ENCODE peak calls at places on chromosomes 6 and 20, in six cellular contexts. U is gastrocnemius medialis, W is left ventricle myocardium inferior, L is hepatocyte, J is neuronal stem cell, Z is testis. C is an unnamed sample.

GRCh38 chr20:12653642-12654041 is 355.1 kb upstream of the SPTLC3 start:
- DNase-seq in U (no peak), W (no peak), L (no peak), J (no peak), Z (no peak), C (no peak)

GRCh38 chr6:128097019-128097418 is 196.2 kb upstream of the THEMIS start:
- DNase-seq in U (no peak), W (no peak), L (no peak), J (no peak), Z (no peak), C (no peak)

GRCh38 chr6:53651764-53652401 is 13.7 kb downstream of the KLHL31 start:
- DNase-seq in U (peak; percentile 85), W (peak; percentile 53), L (peak; percentile 92), J (peak; percentile 61), Z (peak; percentile 84), C (peak; percentile 47)

GRCh38 chr6:20533746-20534294 is 437 bp upstream of the CDKAL1 start:
- DNase-seq in U (no peak), W (no peak), L (no peak), J (no peak), Z (no peak), C (no peak)

GRCh38 chr6:33672808-33673207 is 38.7 kb downstream of the UQCC2 start:
- DNase-seq in U (peak; percentile 93), W (peak; percentile 91), L (peak; percentile 87), J (no peak), Z (peak; percentile 80), C (peak; percentile 82)

GRCh38 chr6:81166770-81167169 is 585.7 kb downstream of the TENT5A start:
- DNase-seq in U (no peak), W (no peak), L (no peak), J (no peak), Z (no peak), C (peak; percentile 27)

GRCh38 chr20:62726716-62727583 is 18.3 kb downstream of the NTSR1 start:
- DNase-seq in U (no peak), W (peak; percentile 8), L (no peak), J (no peak), Z (no peak), C (no peak)

GRCh38 chr6:149451361-149452061 is 33.3 kb downstream of the ZC3H12D start:
- DNase-seq in U (no peak), W (peak; percentile 36), L (peak; percentile 65), J (no peak), Z (no peak), C (no peak)

GRCh38 chr6:33966536-33966935 is 162.7 kb upstream of the MLN start:
- DNase-seq in U (no peak), W (no peak), L (no peak), J (no peak), Z (no peak), C (no peak)

GRCh38 chr6:165844801-165845364 is 181.8 kb upstream of the PDE10A start:
- DNase-seq in U (no peak), W (no peak), L (no peak), J (no peak), Z (no peak), C (no peak)

GRCh38 chr6:21005816-21006553 is 471.7 kb downstream of the CDKAL1 start:
- DNase-seq in U (no peak), W (no peak), L (peak; percentile 60), J (no peak), Z (no peak), C (peak; percentile 57)

GRCh38 chr6:4814212-4814611 is 38.0 kb downstream of the CDYL start:
- DNase-seq in U (no peak), W (no peak), L (no peak), J (no peak), Z (no peak), C (no peak)

GRCh38 chr20:37627060-37627766 is 66.6 kb upstream of the CTNNBL1 start:
- DNase-seq in U (no peak), W (peak; percentile 28), L (peak; percentile 81), J (peak; percentile 82), Z (peak; percentile 66), C (peak; percentile 15)

GRCh38 chr6:139219746-139220145 is 72.1 kb downstream of the TXLNB start:
- DNase-seq in U (no peak), W (no peak), L (no peak), J (no peak), Z (no peak), C (no peak)

GRCh38 chr20:967796-968742 is 34.0 kb downstream of the RSPO4 start:
- DNase-seq in U (no peak), W (no peak), L (no peak), J (no peak), Z (peak; percentile 89), C (no peak)

GRCh38 chr6:20092071-20092566 is 120.2 kb downstream of the MBOAT1 start:
- DNase-seq in U (no peak), W (no peak), L (peak; percentile 46), J (peak; percentile 57), Z (no peak), C (no peak)

GRCh38 chr6:5095236-5095635 is 10.1 kb downstream of the PPP1R3G start:
- DNase-seq in U (no peak), W (no peak), L (no peak), J (no peak), Z (no peak), C (peak; percentile 13)

GRCh38 chr20:57468523-57469417 is 56.2 kb downstream of the CTCFL start:
- DNase-seq in U (peak; percentile 12), W (no peak), L (no peak), J (no peak), Z (no peak), C (no peak)

GRCh38 chr20:57471496-57472210 is 53.3 kb downstream of the CTCFL start:
- DNase-seq in U (no peak), W (no peak), L (no peak), J (no peak), Z (no peak), C (no peak)

GRCh38 chr20:57469418-57470211 is 55.3 kb downstream of the CTCFL start:
- DNase-seq in U (peak; percentile 80), W (peak; percentile 65), L (no peak), J (no peak), Z (peak; percentile 22), C (no peak)

GRCh38 chr20:57470666-57471495 is 54.1 kb downstream of the CTCFL start:
- DNase-seq in U (no peak), W (no peak), L (no peak), J (no peak), Z (no peak), C (no peak)

GRCh38 chr20:57470212-57470522 is 54.8 kb downstream of the CTCFL start:
- DNase-seq in U (no peak), W (no peak), L (no peak), J (no peak), Z (no peak), C (no peak)
- H3K4me3 ChIP-seq in U (no peak overlapping the region), W (no peak overlapping the region), L (no peak overlapping the region), J (no peak overlapping the region), Z (no peak overlapping the region), C (no peak overlapping the region)

GRCh38 chr6:135296715-135297114 is 115.6 kb downstream of the MYB start:
- DNase-seq in U (no peak), W (no peak), L (no peak), J (no peak), Z (no peak), C (no peak)

GRCh38 chr6:135295085-135295484 is 114.0 kb downstream of the MYB start:
- DNase-seq in U (no peak), W (no peak), L (no peak), J (no peak), Z (no peak), C (no peak)

GRCh38 chr6:135289816-135290215 is 108.7 kb downstream of the MYB start:
- DNase-seq in U (no peak), W (no peak), L (no peak), J (no peak), Z (no peak), C (no peak)

GRCh38 chr6:135286962-135287525 is 105.9 kb downstream of the MYB start:
- DNase-seq in U (no peak), W (no peak), L (no peak), J (no peak), Z (no peak), C (no peak)

DNA sequence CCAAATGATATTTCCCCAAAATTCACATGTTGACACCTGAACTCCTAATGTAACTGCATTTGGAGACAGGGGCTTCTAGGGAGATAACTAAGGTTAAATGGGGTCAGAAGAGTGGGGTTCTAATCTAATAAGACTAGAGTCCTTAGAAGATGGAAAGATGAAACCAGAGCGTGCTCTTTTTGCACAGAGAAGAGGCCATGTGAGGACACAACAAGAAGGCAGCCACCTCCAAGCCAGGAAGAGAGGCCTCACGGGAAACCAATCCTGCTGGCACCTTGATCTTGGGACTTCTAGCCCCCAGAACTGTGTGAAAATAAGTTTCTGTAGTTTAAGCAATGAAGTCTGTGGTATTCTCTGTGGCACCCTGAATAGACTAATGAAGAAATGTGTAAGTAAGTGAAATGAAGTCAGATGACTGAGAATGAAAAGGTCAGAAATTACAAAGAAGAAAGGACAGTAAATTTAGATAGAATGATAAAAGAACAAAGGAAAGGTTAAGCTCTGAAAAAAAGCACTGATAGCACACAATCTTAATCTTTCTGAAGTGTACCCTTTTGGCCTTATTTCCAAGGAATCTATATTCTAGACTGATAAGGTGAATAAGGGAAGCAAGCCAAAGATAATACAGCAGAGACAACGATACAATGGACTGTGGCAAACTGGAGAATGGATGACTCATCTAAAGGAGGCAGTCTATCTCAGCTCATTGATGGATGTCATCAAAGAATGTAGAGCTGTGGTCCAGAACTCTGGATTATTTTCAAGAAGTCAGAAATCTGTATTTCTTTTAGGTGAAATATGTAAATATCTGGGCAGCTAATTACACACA is 110.4 kb downstream of the MYB start:
- DNase-seq in U (no peak), W (no peak), L (no peak), J (no peak), Z (no peak), C (no peak)
- H3K4me3 ChIP-seq in U (no peak overlapping the region), W (no peak overlapping the region), L (no peak overlapping the region), J (no peak overlapping the region), Z (no peak overlapping the region), C (no peak overlapping the region)

GRCh38 chr6:143015300-143015706 is 45.4 kb upstream of the AIG1 start:
- DNase-seq in U (no peak), W (no peak), L (no peak), J (no peak), Z (no peak), C (no peak)
- H3K4me3 ChIP-seq in U (no peak overlapping the region), W (no peak overlapping the region), L (no peak overlapping the region), J (no peak overlapping the region), Z (no peak overlapping the region), C (no peak overlapping the region)

DNA sequence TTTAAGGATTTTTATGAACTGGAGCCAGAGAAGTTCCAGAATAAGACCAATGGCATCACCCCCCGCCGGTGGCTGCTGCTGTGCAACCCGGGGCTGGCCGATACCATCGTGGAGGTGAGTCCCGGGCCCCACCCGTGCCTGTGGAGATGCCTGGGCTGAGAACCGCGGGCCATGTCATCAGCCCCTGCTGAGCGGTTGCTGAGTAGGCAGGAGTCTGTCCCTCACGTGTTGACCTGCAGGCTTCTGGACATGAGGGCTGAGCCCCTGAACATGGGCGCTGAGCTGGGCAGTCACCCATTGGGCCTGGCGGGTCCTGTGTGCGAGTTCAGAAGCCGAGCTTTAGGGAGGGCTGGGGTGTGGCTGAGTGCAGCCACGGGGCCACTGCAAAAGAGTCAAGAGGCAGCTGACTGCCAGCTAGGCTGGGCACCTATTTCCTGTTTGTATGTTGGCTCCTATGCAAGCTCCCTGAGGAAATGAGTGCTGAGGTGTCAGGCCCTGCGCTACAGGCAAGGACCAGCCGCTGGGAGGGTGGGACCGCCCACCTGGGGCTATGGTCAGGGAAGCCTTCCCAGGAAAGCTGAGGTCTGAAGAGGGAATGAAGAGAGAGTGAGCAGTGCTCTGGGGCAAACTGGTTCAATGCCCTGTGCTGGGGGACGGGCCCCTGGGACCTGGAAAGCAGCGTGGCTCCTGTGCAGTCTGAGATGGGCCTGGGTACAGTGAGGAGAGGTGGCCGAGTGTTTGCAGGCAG is 34.3 kb downstream of the PYGB start:
- DNase-seq in U (peak; percentile 13), W (peak; percentile 13), L (no peak), J (no peak), Z (no peak), C (no peak)
- H3K4me3 ChIP-seq in U (no peak overlapping the region), W (no peak overlapping the region), L (no peak overlapping the region), J (no peak overlapping the region), Z (no peak overlapping the region), C (no peak overlapping the region)

C was measured in MG63.